ENCODE peak calls at places on chromosomes 13 and 19, in four cellular contexts. J, W, Q and O are unnamed samples.

GRCh38 chr13:109971745-109972090 is 185.3 kb upstream of the IRS2 start:
- DNase-seq in J (no peak), W (no peak), Q (no peak), O (no peak)

GRCh38 chr19:30367421-30367820 is 4.8 kb upstream of the ZNF536 start:
- DNase-seq in J (no peak), W (no peak), Q (no peak), O (no peak)

GRCh38 chr13:50082426-50083283 is 67.4 kb downstream of the KCNRG start:
- DNase-seq in J (no peak), W (peak), Q (peak), O (peak)

GRCh38 chr13:71634605-71635443 is 232.2 kb downstream of the DACH1 start:
- DNase-seq in J (no peak), W (no peak), Q (no peak), O (no peak)

GRCh38 chr19:55626350-55626749 is 2.0 kb upstream of the ZNF784 start:
- DNase-seq in J (no peak), W (no peak), Q (no peak), O (no peak)

GRCh38 chr19:1757468-1758230 is 4.3 kb downstream of the ONECUT3 start:
- DNase-seq in J (no peak), W (no peak), Q (no peak), O (no peak)

GRCh38 chr13:39025433-39025839 is 12.5 kb downstream of the PROSER1 start:
- DNase-seq in J (no peak), W (no peak), Q (no peak), O (no peak)

GRCh38 chr13:22091971-22092300 is 421.1 kb downstream of the FGF9 start:
- DNase-seq in J (no peak), W (no peak), Q (no peak), O (no peak)

GRCh38 chr13:76974618-76974975 is 17.3 kb upstream of the CLN5 start:
- DNase-seq in J (no peak), W (no peak), Q (no peak), O (no peak)

GRCh38 chr13:53405616-53406015 is 377.0 kb downstream of the OLFM4 start:
- DNase-seq in J (no peak), W (no peak), Q (peak), O (no peak)

GRCh38 chr19:4375164-4375619 is 25.2 kb downstream of the SH3GL1 start:
- DNase-seq in J (no peak), W (peak), Q (no peak), O (peak)

GRCh38 chr13:109666656-109667448 is 119.5 kb downstream of the IRS2 start:
- DNase-seq in J (no peak), W (peak), Q (no peak), O (no peak)

GRCh38 chr13:60627071-60627686 is 230.2 kb downstream of the TDRD3 start:
- DNase-seq in J (no peak), W (peak), Q (peak), O (peak)

GRCh38 chr19:46953955-46954501 is 65.6 kb upstream of the NPAS1 start:
- DNase-seq in J (no peak), W (no peak), Q (no peak), O (no peak)

GRCh38 chr19:16527971-16528521 is 14.2 kb downstream of the CHERP start:
- DNase-seq in J (no peak), W (no peak), Q (peak), O (no peak)

GRCh38 chr19:53871448-53871847 is 3.8 kb downstream of the MYADM start:
- DNase-seq in J (no peak), W (no peak), Q (no peak), O (no peak)

GRCh38 chr13:53920916-53921315 is 892.3 kb downstream of the OLFM4 start:
- DNase-seq in J (no peak), W (no peak), Q (no peak), O (no peak)

GRCh38 chr13:99545979-99546378 is 44.7 kb downstream of the TM9SF2 start:
- DNase-seq in J (no peak), W (no peak), Q (no peak), O (no peak)

DNA sequence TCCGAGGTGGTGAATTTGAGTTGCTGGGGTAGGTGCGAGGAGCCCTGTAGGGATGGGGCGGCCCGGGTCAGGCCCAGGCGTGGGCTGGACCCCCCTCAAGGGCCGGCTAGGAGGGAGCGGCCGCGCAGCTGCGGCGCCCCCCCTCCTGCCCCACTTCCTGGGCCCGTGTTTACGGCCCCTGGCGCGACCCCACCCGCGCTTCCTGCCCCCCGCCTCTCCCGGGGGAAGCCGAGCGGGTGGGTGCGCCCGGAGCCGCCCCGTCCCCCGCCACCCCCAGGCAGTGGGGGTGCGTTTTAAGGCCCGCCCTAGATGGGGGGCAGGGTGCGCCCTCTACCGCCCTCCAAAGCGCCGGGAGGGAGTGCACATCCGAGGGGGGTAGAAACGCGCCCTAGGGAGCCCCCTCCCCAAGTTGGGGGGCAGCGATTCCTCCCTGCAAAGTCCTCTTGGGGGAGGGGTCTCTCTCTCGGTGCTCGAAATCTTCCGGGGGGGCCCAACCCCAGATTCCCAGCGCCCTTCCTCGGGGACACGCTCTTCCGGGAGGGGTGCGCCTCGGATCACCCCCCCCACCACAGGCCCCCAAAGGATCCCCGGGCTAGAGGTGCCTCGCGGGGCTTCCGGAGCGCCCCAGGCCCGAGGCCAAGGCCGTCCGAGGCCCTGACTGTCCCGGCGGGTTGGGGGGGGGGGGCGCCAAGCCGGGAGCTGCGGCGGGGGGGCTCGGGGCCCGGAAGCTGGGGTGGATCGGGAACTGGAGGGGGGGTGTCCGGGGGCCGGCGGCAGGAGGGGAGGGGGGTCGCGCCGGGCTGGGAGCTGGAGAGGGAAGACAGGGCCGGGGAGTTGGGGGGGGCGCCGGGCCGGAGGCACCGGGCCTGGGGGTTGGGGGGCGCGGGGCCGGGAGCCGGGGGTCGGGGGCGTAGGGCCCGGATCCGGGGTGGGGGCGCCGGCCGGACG is 807 bp downstream of the TLE5 start:
- DNase-seq in J (no peak), W (no peak), Q (no peak), O (peak)
- TF ChIP-seq CTCF in J (peak), W (no peak), Q (no peak), O (no peak)

GRCh38 chr13:102399791-102400618 is 1.8 kb downstream of the FGF14 start:
- DNase-seq in J (no peak), W (no peak), Q (peak), O (peak)
- TF ChIP-seq CTCF in J (peak), W (no peak), Q (no peak), O (no peak)

DNA sequence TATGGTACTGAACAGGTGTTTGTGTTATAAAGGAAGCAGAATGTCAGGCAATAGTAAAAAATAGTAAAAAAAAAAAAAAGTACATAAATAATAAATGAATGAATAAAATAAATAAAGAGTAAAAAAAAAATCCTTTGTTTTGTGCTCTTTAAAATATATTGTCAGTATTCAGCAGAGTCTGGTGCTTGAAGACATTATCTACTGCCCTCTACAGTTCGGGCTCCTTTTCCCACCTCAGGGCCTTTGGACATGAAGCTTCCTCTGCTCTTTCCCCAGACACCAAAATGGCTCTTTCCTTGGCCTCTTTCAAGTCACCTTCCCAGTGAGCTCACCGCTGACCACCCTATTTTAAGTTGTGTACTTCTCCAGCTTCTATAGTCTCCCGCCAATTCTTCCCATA is 137.5 kb downstream of the TNFRSF19 start:
- DNase-seq in J (no peak), W (no peak), Q (no peak), O (peak)
- TF ChIP-seq CTCF in J (peak), W (peak), Q (no peak), O (no peak)

DNA sequence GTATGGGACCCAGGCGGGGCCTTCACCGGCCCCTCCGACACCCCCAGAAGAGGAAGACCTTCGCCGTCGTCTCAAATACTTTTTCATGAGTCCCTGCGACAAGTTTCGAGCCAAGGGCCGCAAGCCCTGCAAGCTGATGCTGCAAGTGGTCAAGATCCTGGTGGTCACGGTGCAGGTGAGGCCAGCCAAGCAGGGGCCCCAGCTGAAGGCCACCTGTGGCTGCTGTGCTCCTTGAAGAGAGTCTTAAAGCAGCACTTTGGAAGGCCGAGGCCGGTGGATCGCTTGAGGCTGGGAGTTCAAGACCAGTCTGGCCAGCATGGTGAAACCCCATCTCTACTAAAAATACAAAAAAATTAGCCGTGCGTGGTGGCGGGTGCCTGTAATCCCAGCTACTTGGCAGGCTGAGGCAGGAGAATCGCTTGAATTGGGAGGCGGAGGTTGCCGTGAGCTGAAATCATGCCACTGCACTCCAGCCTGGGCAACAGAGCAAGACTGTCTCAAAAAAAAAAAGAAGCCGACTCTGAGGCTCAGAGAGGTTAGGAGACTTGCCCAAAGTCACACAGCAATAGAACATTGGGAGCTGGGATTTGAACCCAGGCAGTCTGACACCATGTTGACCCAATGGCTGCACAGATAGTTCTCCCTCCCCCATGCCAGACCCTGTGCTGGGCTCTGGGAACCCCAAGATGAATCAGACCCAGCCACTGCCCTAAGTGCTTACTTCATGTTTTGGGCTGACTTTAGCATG is 2.7 kb downstream of the MCOLN1 start:
- DNase-seq in J (no peak), W (no peak), Q (no peak), O (no peak)
- TF ChIP-seq CTCF in J (no peak), W (no peak), Q (no peak), O (no peak)